ENCODE peak calls at places on chromosomes 16 and 17, in eight cellular contexts. One of them, this sample, is unnamed.

GRCh38 chr17:82609655-82610054 is 38.6 kb downstream of the WDR45B start:
- DNase-seq in activated CD4-positive, alpha-beta T cell treated with anti-CD3 and anti-CD28 coated beads, Interleukin-2, amount 50 U/mL, for 24 hours: no peak
- DNase-seq in dermis microvascular lymphatic vessel endothelial cell: no peak
- DNase-seq in cardiac fibroblast: no peak
- DNase-seq in lung microvascular endothelial cell: no peak
- DNase-seq in NCI-H460: no peak
- DNase-seq in neural crest cell: no peak
- DNase-seq in COR-L47: no peak
- DNase-seq in this sample: no peak

GRCh38 chr17:30379303-30380105 is 777 bp downstream of the CPD start:
- DNase-seq in activated CD4-positive, alpha-beta T cell treated with anti-CD3 and anti-CD28 coated beads, Interleukin-2, amount 50 U/mL, for 24 hours: no peak
- DNase-seq in dermis microvascular lymphatic vessel endothelial cell: peak; percentile 8
- DNase-seq in cardiac fibroblast: no peak
- DNase-seq in lung microvascular endothelial cell: no peak
- DNase-seq in NCI-H460: no peak
- DNase-seq in neural crest cell: no peak
- DNase-seq in COR-L47: no peak
- DNase-seq in this sample: no peak

GRCh38 chr16:87198328-87198731 is 118.9 kb downstream of the C16orf95 start:
- DNase-seq in activated CD4-positive, alpha-beta T cell treated with anti-CD3 and anti-CD28 coated beads, Interleukin-2, amount 50 U/mL, for 24 hours: no peak
- DNase-seq in dermis microvascular lymphatic vessel endothelial cell: no peak
- DNase-seq in cardiac fibroblast: no peak
- DNase-seq in lung microvascular endothelial cell: peak; percentile 24
- DNase-seq in NCI-H460: no peak
- DNase-seq in neural crest cell: no peak
- DNase-seq in COR-L47: no peak
- DNase-seq in this sample: no peak

GRCh38 chr17:1627987-1628855 is at the start of gene SLC43A2:
- DNase-seq in activated CD4-positive, alpha-beta T cell treated with anti-CD3 and anti-CD28 coated beads, Interleukin-2, amount 50 U/mL, for 24 hours: peak; percentile 52
- DNase-seq in dermis microvascular lymphatic vessel endothelial cell: peak; percentile 90
- DNase-seq in cardiac fibroblast: peak; percentile 83
- DNase-seq in lung microvascular endothelial cell: peak; percentile 91
- DNase-seq in NCI-H460: peak; percentile 69
- DNase-seq in neural crest cell: peak; percentile 75
- DNase-seq in COR-L47: peak; percentile 80
- DNase-seq in this sample: peak; percentile 46

GRCh38 chr17:17440938-17441730 is 35.7 kb upstream of the MED9 start:
- DNase-seq in activated CD4-positive, alpha-beta T cell treated with anti-CD3 and anti-CD28 coated beads, Interleukin-2, amount 50 U/mL, for 24 hours: no peak
- DNase-seq in dermis microvascular lymphatic vessel endothelial cell: no peak
- DNase-seq in cardiac fibroblast: no peak
- DNase-seq in lung microvascular endothelial cell: no peak
- DNase-seq in NCI-H460: no peak
- DNase-seq in neural crest cell: no peak
- DNase-seq in COR-L47: no peak
- DNase-seq in this sample: peak; percentile 55

GRCh38 chr17:81650951-81651350 is 5.4 kb downstream of the PDE6G start:
- DNase-seq in activated CD4-positive, alpha-beta T cell treated with anti-CD3 and anti-CD28 coated beads, Interleukin-2, amount 50 U/mL, for 24 hours: no peak
- DNase-seq in dermis microvascular lymphatic vessel endothelial cell: no peak
- DNase-seq in cardiac fibroblast: no peak
- DNase-seq in lung microvascular endothelial cell: no peak
- DNase-seq in NCI-H460: no peak
- DNase-seq in neural crest cell: no peak
- DNase-seq in COR-L47: no peak
- DNase-seq in this sample: no peak

GRCh38 chr17:49975531-49975930 is 6.5 kb downstream of the DLX4 start:
- DNase-seq in activated CD4-positive, alpha-beta T cell treated with anti-CD3 and anti-CD28 coated beads, Interleukin-2, amount 50 U/mL, for 24 hours: no peak
- DNase-seq in dermis microvascular lymphatic vessel endothelial cell: no peak
- DNase-seq in cardiac fibroblast: no peak
- DNase-seq in lung microvascular endothelial cell: no peak
- DNase-seq in NCI-H460: no peak
- DNase-seq in neural crest cell: no peak
- DNase-seq in COR-L47: no peak
- DNase-seq in this sample: no peak

GRCh38 chr16:85570735-85571562 is 42.2 kb upstream of the GSE1 start:
- DNase-seq in activated CD4-positive, alpha-beta T cell treated with anti-CD3 and anti-CD28 coated beads, Interleukin-2, amount 50 U/mL, for 24 hours: no peak
- DNase-seq in dermis microvascular lymphatic vessel endothelial cell: no peak
- DNase-seq in cardiac fibroblast: no peak
- DNase-seq in lung microvascular endothelial cell: no peak
- DNase-seq in NCI-H460: no peak
- DNase-seq in neural crest cell: no peak
- DNase-seq in COR-L47: no peak
- DNase-seq in this sample: no peak

GRCh38 chr16:5575121-5575520 is 477.5 kb upstream of the EEF2KMT start:
- DNase-seq in activated CD4-positive, alpha-beta T cell treated with anti-CD3 and anti-CD28 coated beads, Interleukin-2, amount 50 U/mL, for 24 hours: no peak
- DNase-seq in dermis microvascular lymphatic vessel endothelial cell: no peak
- DNase-seq in cardiac fibroblast: no peak
- DNase-seq in lung microvascular endothelial cell: no peak
- DNase-seq in NCI-H460: no peak
- DNase-seq in neural crest cell: no peak
- DNase-seq in COR-L47: no peak
- DNase-seq in this sample: no peak

GRCh38 chr17:18139949-18140348 is 31.4 kb downstream of the MYO15A start:
- DNase-seq in activated CD4-positive, alpha-beta T cell treated with anti-CD3 and anti-CD28 coated beads, Interleukin-2, amount 50 U/mL, for 24 hours: no peak
- DNase-seq in dermis microvascular lymphatic vessel endothelial cell: no peak
- DNase-seq in cardiac fibroblast: peak; percentile 32
- DNase-seq in lung microvascular endothelial cell: peak; percentile 21
- DNase-seq in NCI-H460: no peak
- DNase-seq in neural crest cell: no peak
- DNase-seq in COR-L47: no peak
- DNase-seq in this sample: no peak

GRCh38 chr16:55249936-55250335 is 74.1 kb upstream of the IRX6 start:
- DNase-seq in activated CD4-positive, alpha-beta T cell treated with anti-CD3 and anti-CD28 coated beads, Interleukin-2, amount 50 U/mL, for 24 hours: no peak
- DNase-seq in dermis microvascular lymphatic vessel endothelial cell: no peak
- DNase-seq in cardiac fibroblast: no peak
- DNase-seq in lung microvascular endothelial cell: no peak
- DNase-seq in NCI-H460: no peak
- DNase-seq in neural crest cell: no peak
- DNase-seq in COR-L47: no peak
- DNase-seq in this sample: no peak

GRCh38 chr17:57557793-57558681 is 187.1 kb downstream of the CCDC182 start:
- DNase-seq in activated CD4-positive, alpha-beta T cell treated with anti-CD3 and anti-CD28 coated beads, Interleukin-2, amount 50 U/mL, for 24 hours: no peak
- DNase-seq in dermis microvascular lymphatic vessel endothelial cell: no peak
- DNase-seq in cardiac fibroblast: peak; percentile 75
- DNase-seq in lung microvascular endothelial cell: no peak
- DNase-seq in NCI-H460: no peak
- DNase-seq in neural crest cell: no peak
- DNase-seq in COR-L47: no peak
- DNase-seq in this sample: no peak

GRCh38 chr17:64081802-64082799 is 47.8 kb downstream of the ERN1 start:
- DNase-seq in activated CD4-positive, alpha-beta T cell treated with anti-CD3 and anti-CD28 coated beads, Interleukin-2, amount 50 U/mL, for 24 hours: no peak
- DNase-seq in dermis microvascular lymphatic vessel endothelial cell: peak; percentile 93
- DNase-seq in cardiac fibroblast: peak; percentile 65
- DNase-seq in lung microvascular endothelial cell: peak; percentile 79
- DNase-seq in NCI-H460: peak; percentile 97
- DNase-seq in neural crest cell: no peak
- DNase-seq in COR-L47: peak; percentile 58
- DNase-seq in this sample: peak; percentile 64

GRCh38 chr17:42969006-42969581 is 4.8 kb upstream of the AARSD1 start:
- DNase-seq in activated CD4-positive, alpha-beta T cell treated with anti-CD3 and anti-CD28 coated beads, Interleukin-2, amount 50 U/mL, for 24 hours: no peak
- DNase-seq in dermis microvascular lymphatic vessel endothelial cell: no peak
- DNase-seq in cardiac fibroblast: peak; percentile 55
- DNase-seq in lung microvascular endothelial cell: no peak
- DNase-seq in NCI-H460: no peak
- DNase-seq in neural crest cell: no peak
- DNase-seq in COR-L47: no peak
- DNase-seq in this sample: no peak

GRCh38 chr16:85220125-85220839 is 108.0 kb upstream of the CIBAR2 start:
- DNase-seq in activated CD4-positive, alpha-beta T cell treated with anti-CD3 and anti-CD28 coated beads, Interleukin-2, amount 50 U/mL, for 24 hours: no peak
- DNase-seq in dermis microvascular lymphatic vessel endothelial cell: peak; percentile 71
- DNase-seq in cardiac fibroblast: peak; percentile 89
- DNase-seq in lung microvascular endothelial cell: peak; percentile 89
- DNase-seq in NCI-H460: no peak
- DNase-seq in neural crest cell: no peak
- DNase-seq in COR-L47: peak; percentile 96
- DNase-seq in this sample: peak; percentile 93

GRCh38 chr17:59737324-59737723 is 29.9 kb downstream of the VMP1 start:
- DNase-seq in activated CD4-positive, alpha-beta T cell treated with anti-CD3 and anti-CD28 coated beads, Interleukin-2, amount 50 U/mL, for 24 hours: no peak
- DNase-seq in dermis microvascular lymphatic vessel endothelial cell: no peak
- DNase-seq in cardiac fibroblast: no peak
- DNase-seq in lung microvascular endothelial cell: no peak
- DNase-seq in NCI-H460: no peak
- DNase-seq in neural crest cell: no peak
- DNase-seq in COR-L47: no peak
- DNase-seq in this sample: no peak

GRCh38 chr16:35841632-35842031 is 2382.2 kb downstream of the TP53TG3F start:
- DNase-seq in activated CD4-positive, alpha-beta T cell treated with anti-CD3 and anti-CD28 coated beads, Interleukin-2, amount 50 U/mL, for 24 hours: no peak
- DNase-seq in dermis microvascular lymphatic vessel endothelial cell: no peak
- DNase-seq in cardiac fibroblast: no peak
- DNase-seq in lung microvascular endothelial cell: no peak
- DNase-seq in NCI-H460: no peak
- DNase-seq in neural crest cell: no peak
- DNase-seq in COR-L47: no peak
- DNase-seq in this sample: no peak

GRCh38 chr17:31158741-31159377 is 64.1 kb downstream of the NF1 start:
- DNase-seq in activated CD4-positive, alpha-beta T cell treated with anti-CD3 and anti-CD28 coated beads, Interleukin-2, amount 50 U/mL, for 24 hours: no peak
- DNase-seq in dermis microvascular lymphatic vessel endothelial cell: no peak
- DNase-seq in cardiac fibroblast: peak; percentile 3
- DNase-seq in lung microvascular endothelial cell: peak; percentile 42
- DNase-seq in NCI-H460: no peak
- DNase-seq in neural crest cell: no peak
- DNase-seq in COR-L47: no peak
- DNase-seq in this sample: no peak

GRCh38 chr16:56667581-56668571 is at the start of gene MT1G:
- DNase-seq in activated CD4-positive, alpha-beta T cell treated with anti-CD3 and anti-CD28 coated beads, Interleukin-2, amount 50 U/mL, for 24 hours: no peak
- DNase-seq in dermis microvascular lymphatic vessel endothelial cell: no peak
- DNase-seq in cardiac fibroblast: peak; percentile 34
- DNase-seq in lung microvascular endothelial cell: no peak
- DNase-seq in NCI-H460: no peak
- DNase-seq in neural crest cell: no peak
- DNase-seq in COR-L47: no peak
- DNase-seq in this sample: no peak

GRCh38 chr17:58702045-58702476 is 9.7 kb downstream of the RAD51C start:
- DNase-seq in activated CD4-positive, alpha-beta T cell treated with anti-CD3 and anti-CD28 coated beads, Interleukin-2, amount 50 U/mL, for 24 hours: no peak
- DNase-seq in dermis microvascular lymphatic vessel endothelial cell: no peak
- DNase-seq in cardiac fibroblast: no peak
- DNase-seq in lung microvascular endothelial cell: no peak
- DNase-seq in NCI-H460: no peak
- DNase-seq in neural crest cell: no peak
- DNase-seq in COR-L47: no peak
- DNase-seq in this sample: no peak

GRCh38 chr17:27927781-27928180 is 34.6 kb upstream of the LYRM9 start:
- DNase-seq in activated CD4-positive, alpha-beta T cell treated with anti-CD3 and anti-CD28 coated beads, Interleukin-2, amount 50 U/mL, for 24 hours: no peak
- DNase-seq in dermis microvascular lymphatic vessel endothelial cell: no peak
- DNase-seq in cardiac fibroblast: no peak
- DNase-seq in lung microvascular endothelial cell: no peak
- DNase-seq in NCI-H460: no peak
- DNase-seq in neural crest cell: no peak
- DNase-seq in COR-L47: no peak
- DNase-seq in this sample: no peak

GRCh38 chr16:695355-696089 is 5.3 kb upstream of the WDR24 start:
- DNase-seq in activated CD4-positive, alpha-beta T cell treated with anti-CD3 and anti-CD28 coated beads, Interleukin-2, amount 50 U/mL, for 24 hours: peak; percentile 49
- DNase-seq in dermis microvascular lymphatic vessel endothelial cell: no peak
- DNase-seq in cardiac fibroblast: no peak
- DNase-seq in lung microvascular endothelial cell: peak; percentile 20
- DNase-seq in NCI-H460: no peak
- DNase-seq in neural crest cell: no peak
- DNase-seq in COR-L47: peak; percentile 97
- DNase-seq in this sample: peak; percentile 24

GRCh38 chr16:69049146-69049545 is 56.3 kb upstream of the HAS3 start:
- DNase-seq in activated CD4-positive, alpha-beta T cell treated with anti-CD3 and anti-CD28 coated beads, Interleukin-2, amount 50 U/mL, for 24 hours: no peak
- DNase-seq in dermis microvascular lymphatic vessel endothelial cell: no peak
- DNase-seq in cardiac fibroblast: peak; percentile 51
- DNase-seq in lung microvascular endothelial cell: no peak
- DNase-seq in NCI-H460: no peak
- DNase-seq in neural crest cell: no peak
- DNase-seq in COR-L47: no peak
- DNase-seq in this sample: no peak

GRCh38 chr16:56910114-56910511 is 21.8 kb upstream of the HERPUD1 start:
- DNase-seq in activated CD4-positive, alpha-beta T cell treated with anti-CD3 and anti-CD28 coated beads, Interleukin-2, amount 50 U/mL, for 24 hours: no peak
- DNase-seq in dermis microvascular lymphatic vessel endothelial cell: no peak
- DNase-seq in cardiac fibroblast: no peak
- DNase-seq in lung microvascular endothelial cell: no peak
- DNase-seq in NCI-H460: no peak
- DNase-seq in neural crest cell: no peak
- DNase-seq in COR-L47: no peak
- DNase-seq in this sample: no peak

GRCh38 chr17:59454633-59455105 is 110.7 kb upstream of the DHX40 start:
- DNase-seq in activated CD4-positive, alpha-beta T cell treated with anti-CD3 and anti-CD28 coated beads, Interleukin-2, amount 50 U/mL, for 24 hours: no peak
- DNase-seq in dermis microvascular lymphatic vessel endothelial cell: no peak
- DNase-seq in cardiac fibroblast: no peak
- DNase-seq in lung microvascular endothelial cell: no peak
- DNase-seq in NCI-H460: no peak
- DNase-seq in neural crest cell: no peak
- DNase-seq in COR-L47: no peak
- DNase-seq in this sample: no peak

GRCh38 chr17:4559851-4560820 is at the start of gene GGT6:
- DNase-seq in activated CD4-positive, alpha-beta T cell treated with anti-CD3 and anti-CD28 coated beads, Interleukin-2, amount 50 U/mL, for 24 hours: no peak
- DNase-seq in dermis microvascular lymphatic vessel endothelial cell: no peak
- DNase-seq in cardiac fibroblast: no peak
- DNase-seq in lung microvascular endothelial cell: no peak
- DNase-seq in NCI-H460: no peak
- DNase-seq in neural crest cell: no peak
- DNase-seq in COR-L47: no peak
- DNase-seq in this sample: no peak